ENCODE peak calls at places on chromosomes 12 and 14, in four cellular contexts. P is mesendoderm, A is mesenchymal stem cell, E is neuronal stem cell. S is an unnamed sample.
A peak's percentile ranks its signal among the peaks of the same experiment; 100 is the strongest.

GRCh38 chr12:32566663-32567634 is 112.2 kb upstream of the DNM1L start:
- DNase-seq in P (peak; percentile 31), A (no peak), E (no peak), S (peak; percentile 56)

GRCh38 chr14:70888681-70889175 is 18.5 kb upstream of the PCNX1 start:
- DNase-seq in P (no peak), A (peak; percentile 64), E (no peak), S (peak; percentile 52)

GRCh38 chr14:21087294-21088091 is 11.0 kb downstream of the ZNF219 start:
- DNase-seq in P (peak; percentile 99), A (peak; percentile 92), E (peak; percentile 74), S (peak; percentile 38)

GRCh38 chr12:21538259-21538658 is 12.2 kb downstream of the SPX start:
- DNase-seq in P (peak; percentile 38), A (no peak), E (no peak), S (peak; percentile 68)

GRCh38 chr14:34460841-34461240 is 1.2 kb downstream of the SPTSSA start:
- DNase-seq in P (peak; percentile 75), A (peak; percentile 46), E (peak; percentile 12), S (no peak)

GRCh38 chr12:121064116-121064515 is 25.1 kb upstream of the OASL start:
- DNase-seq in P (no peak), A (no peak), E (no peak), S (peak; percentile 57)

GRCh38 chr12:108602209-108602705 is 4.4 kb upstream of the TMEM119 start:
- DNase-seq in P (no peak), A (no peak), E (no peak), S (no peak)

GRCh38 chr14:25508845-25509244 is 458.9 kb upstream of the STXBP6 start:
- DNase-seq in P (no peak), A (no peak), E (no peak), S (no peak)

GRCh38 chr12:32661706-32662105 is 17.4 kb upstream of the DNM1L start:
- DNase-seq in P (no peak), A (no peak), E (no peak), S (peak; percentile 49)

GRCh38 chr14:31257244-31257553 is 49.6 kb upstream of the HECTD1 start:
- DNase-seq in P (no peak), A (no peak), E (no peak), S (no peak)

GRCh38 chr14:31261859-31262739 is 54.5 kb upstream of the HECTD1 start:
- DNase-seq in P (no peak), A (peak; percentile 34), E (peak; percentile 24), S (no peak)

GRCh38 chr14:31258427-31259039 is 50.9 kb upstream of the HECTD1 start:
- DNase-seq in P (no peak), A (no peak), E (no peak), S (no peak)

GRCh38 chr14:31263485-31264133 is 56.0 kb upstream of the HECTD1 start:
- DNase-seq in P (peak; percentile 92), A (peak; percentile 98), E (no peak), S (peak; percentile 96)

DNA sequence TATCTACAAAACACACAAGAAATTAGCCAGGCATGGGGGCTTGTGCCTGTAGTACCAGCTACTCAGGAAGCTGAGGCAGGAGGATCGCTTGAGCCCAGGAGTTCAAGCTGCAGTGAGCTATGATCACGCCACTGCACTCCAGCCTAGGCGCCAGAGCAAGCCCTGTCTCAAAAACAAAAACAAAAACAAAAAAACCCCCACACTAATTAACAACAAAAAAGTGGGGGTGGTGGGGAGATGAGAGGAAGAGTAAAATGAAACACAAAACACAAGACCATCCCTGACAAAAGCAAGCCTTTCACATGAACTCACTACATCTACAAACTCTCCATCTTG is 53.9 kb upstream of the HECTD1 start:
- DNase-seq in P (no peak), A (no peak), E (no peak), S (no peak)
- H2BK120ac ChIP-seq in P (no peak overlapping the region), A (no peak overlapping the region), E (no peak overlapping the region), S (peak overlapping the region; percentile 70)

GRCh38 chr14:99537399-99537798 is 56.2 kb downstream of the CCNK start:
- DNase-seq in P (peak; percentile 83), A (peak; percentile 75), E (no peak), S (no peak)

GRCh38 chr14:99534333-99534732 is 53.1 kb downstream of the CCNK start:
- DNase-seq in P (no peak), A (no peak), E (peak; percentile 47), S (no peak)

GRCh38 chr14:99535448-99535847 is 54.2 kb downstream of the CCNK start:
- DNase-seq in P (no peak), A (no peak), E (no peak), S (no peak)

GRCh38 chr14:99534863-99535262 is 53.7 kb downstream of the CCNK start:
- DNase-seq in P (no peak), A (no peak), E (peak; percentile 51), S (no peak)

GRCh38 chr14:99535908-99536778 is 54.9 kb downstream of the CCNK start:
- DNase-seq in P (no peak), A (no peak), E (no peak), S (no peak)
- H3K23ac ChIP-seq in P (no peak overlapping the region), A (no peak overlapping the region), E (peak overlapping the region; percentile 16), S (no peak overlapping the region)

GRCh38 chr12:103793512-103794045 is 47.5 kb downstream of the NT5DC3 start:
- DNase-seq in P (no peak), A (no peak), E (no peak), S (peak; percentile 73)

GRCh38 chr12:103793046-103793445 is 48.0 kb downstream of the NT5DC3 start:
- DNase-seq in P (no peak), A (no peak), E (no peak), S (peak; percentile 58)

GRCh38 chr12:103798586-103798985 is 42.4 kb downstream of the NT5DC3 start:
- DNase-seq in P (peak; percentile 33), A (no peak), E (no peak), S (no peak)

GRCh38 chr12:103791350-103791920 is 49.6 kb downstream of the NT5DC3 start:
- DNase-seq in P (no peak), A (no peak), E (no peak), S (no peak)

DNA sequence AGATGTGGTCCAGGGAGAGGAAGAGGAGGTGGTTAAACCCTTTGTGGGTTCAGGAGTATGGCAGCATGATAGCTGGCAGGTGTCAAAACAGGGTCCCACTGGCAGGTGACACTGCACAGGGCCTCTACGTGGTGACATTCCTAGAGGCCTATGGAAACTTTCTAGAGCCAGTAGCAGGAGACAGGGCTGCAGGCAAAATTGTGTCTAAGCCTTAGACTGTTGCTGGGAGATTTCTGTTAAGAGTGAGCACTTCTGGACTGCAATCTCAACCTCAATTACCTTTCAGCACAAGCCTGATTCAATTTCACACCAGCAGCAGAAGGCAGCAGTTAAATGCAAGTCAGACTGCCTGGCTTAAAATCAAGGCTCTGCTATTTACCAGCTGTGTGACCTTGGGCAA is 46.2 kb downstream of the NT5DC3 start:
- DNase-seq in P (no peak), A (no peak), E (no peak), S (no peak)
- H3K36me3 ChIP-seq in P (peaks cover 2% of the 10 kb centered on the region), A (peaks cover 25% of the 10 kb centered on the region), E (peaks cover 55% of the 10 kb centered on the region), S (peaks cover 8% of the 10 kb centered on the region)

GRCh38 chr12:87847147-87847546 is 182.1 kb downstream of the C12orf50 start:
- DNase-seq in P (peak; percentile 28), A (no peak), E (no peak), S (no peak)

GRCh38 chr12:87848248-87848868 is 180.8 kb downstream of the C12orf50 start:
- DNase-seq in P (peak; percentile 60), A (peak; percentile 65), E (peak; percentile 49), S (peak; percentile 40)

GRCh38 chr12:87841935-87842334 is 187.3 kb downstream of the C12orf50 start:
- DNase-seq in P (peak; percentile 30), A (no peak), E (no peak), S (no peak)

GRCh38 chr12:87849074-87849473 is 180.1 kb downstream of the C12orf50 start:
- DNase-seq in P (no peak), A (no peak), E (no peak), S (no peak)

DNA sequence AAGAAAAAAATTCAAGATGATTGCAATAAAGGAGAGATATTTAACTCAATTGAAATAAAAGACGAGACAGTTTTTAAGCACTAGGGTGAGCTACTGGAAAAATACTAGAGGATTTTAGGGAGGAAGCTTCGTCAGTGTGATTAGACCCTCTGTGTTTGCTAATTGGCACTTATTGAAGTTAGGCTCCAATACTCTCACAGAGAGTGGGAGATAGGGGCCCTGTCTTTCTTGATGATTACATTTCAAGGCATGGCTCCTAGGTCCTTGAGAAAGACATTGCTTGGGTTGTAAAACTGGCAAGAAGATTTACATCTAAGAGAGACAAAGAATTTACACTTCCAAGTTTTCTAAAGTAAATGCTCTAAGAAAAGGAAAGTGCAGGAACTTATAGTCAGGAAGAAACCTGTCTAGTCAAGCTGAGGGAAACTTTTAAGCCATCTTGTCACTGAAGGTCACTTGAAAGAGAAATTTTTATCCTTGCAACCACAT is 183.2 kb downstream of the C12orf50 start:
- DNase-seq in P (peak; percentile 61), A (peak; percentile 8), E (no peak), S (no peak)
- H2BK120ac ChIP-seq in P (no peak overlapping the region), A (no peak overlapping the region), E (no peak overlapping the region), S (no peak overlapping the region)

DNA sequence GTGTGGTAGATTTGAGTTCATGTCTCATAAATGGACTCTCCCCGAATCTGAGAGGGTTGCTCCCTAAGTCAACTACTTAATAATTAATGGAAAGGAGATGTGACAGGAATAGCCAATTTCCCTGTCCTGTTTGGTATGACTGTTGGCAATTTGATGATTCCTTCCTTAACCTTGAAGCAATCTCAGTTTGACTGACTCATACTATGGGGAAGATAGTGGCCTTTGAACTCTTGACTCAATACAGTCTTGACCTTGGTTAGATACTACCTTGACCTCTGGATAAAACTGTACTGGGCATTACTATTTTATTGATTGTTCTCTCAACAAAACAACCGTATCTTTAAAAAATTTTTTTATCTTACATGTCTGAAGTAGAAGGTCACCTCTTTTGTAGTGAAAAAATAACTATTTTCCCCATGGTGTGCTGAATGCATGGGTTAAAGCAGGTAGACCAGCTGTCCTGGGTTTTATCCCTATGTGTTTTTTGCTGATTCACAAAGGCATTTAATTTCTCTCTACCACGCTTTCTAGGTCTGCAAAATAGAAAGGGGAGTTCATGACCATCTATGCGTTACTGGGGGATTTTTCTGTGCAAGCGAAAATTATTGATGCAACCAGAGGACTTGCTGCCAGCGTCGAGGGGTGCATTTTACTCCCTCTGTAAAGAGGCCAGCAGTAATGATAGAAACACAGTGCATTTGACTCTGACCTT is 80.1 kb downstream of the ETV6 start:
- DNase-seq in P (no peak), A (no peak), E (no peak), S (no peak)
- H3K23ac ChIP-seq in P (no peak overlapping the region), A (no peak overlapping the region), E (no peak overlapping the region), S (no peak overlapping the region)

DNA sequence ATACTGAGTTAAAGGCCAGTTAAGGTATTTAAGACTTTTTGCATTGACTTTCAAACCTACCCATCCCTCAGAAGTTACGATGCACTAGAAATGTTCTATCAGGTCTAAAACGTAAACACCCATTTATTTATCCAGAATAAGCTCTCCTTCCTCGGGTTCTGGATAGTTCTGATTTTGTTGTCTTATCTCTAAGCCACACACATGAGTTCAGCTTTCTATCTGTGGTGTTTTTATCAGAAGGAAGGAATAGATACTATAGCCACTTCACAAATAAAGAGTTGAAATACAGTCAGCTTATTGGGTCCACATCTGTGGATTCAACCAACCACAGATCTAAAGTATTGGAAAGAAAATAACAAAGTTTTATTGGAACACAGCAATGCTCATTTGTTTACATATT is 5.4 kb downstream of the SFSWAP start:
- DNase-seq in P (no peak), A (no peak), E (no peak), S (no peak)
- H3K36me3 ChIP-seq in P (peaks cover 12% of the 10 kb centered on the region), A (peaks cover 34% of the 10 kb centered on the region), E (peaks cover 83% of the 10 kb centered on the region), S (peaks cover 38% of the 10 kb centered on the region)